ENCODE peak calls at places on chromosomes 12 and 14, in nine cellular contexts. One of them, this sample, is unnamed. For H3K4me1 and H3K9me3, the result is how much of the 10 kb centered on the place peaks cover.

GRCh38 chr14:68574906-68575305 is 218.0 kb downstream of the ZFP36L1 start:
- DNase-seq in pancreas: no peak
- DNase-seq in naive thymus-derived CD4-positive, alpha-beta T cell: no peak
- DNase-seq in aorta: no peak
- DNase-seq in fibroblast of lung: peak
- DNase-seq in astrocyte: peak
- DNase-seq in OCI-LY7: no peak
- DNase-seq in CD8-positive, alpha-beta memory T cell: no peak
- DNase-seq in Peyer's patch: no peak
- DNase-seq in this sample: no peak

GRCh38 chr14:101182476-101182875 is 279.0 kb upstream of the RTL1 start:
- DNase-seq in pancreas: peak
- DNase-seq in naive thymus-derived CD4-positive, alpha-beta T cell: no peak
- DNase-seq in aorta: no peak
- DNase-seq in fibroblast of lung: no peak
- DNase-seq in astrocyte: no peak
- DNase-seq in OCI-LY7: no peak
- DNase-seq in CD8-positive, alpha-beta memory T cell: no peak
- DNase-seq in Peyer's patch: no peak
- DNase-seq in this sample: no peak

GRCh38 chr14:96042218-96042930 is 3.2 kb downstream of the C14orf132 start:
- DNase-seq in pancreas: no peak
- DNase-seq in naive thymus-derived CD4-positive, alpha-beta T cell: no peak
- DNase-seq in aorta: no peak
- DNase-seq in fibroblast of lung: peak
- DNase-seq in astrocyte: peak
- DNase-seq in OCI-LY7: no peak
- DNase-seq in CD8-positive, alpha-beta memory T cell: no peak
- DNase-seq in Peyer's patch: no peak
- DNase-seq in this sample: no peak

GRCh38 chr12:49801141-49802063 is 26.8 kb downstream of the NCKAP5L start:
- DNase-seq in pancreas: no peak
- DNase-seq in naive thymus-derived CD4-positive, alpha-beta T cell: no peak
- DNase-seq in aorta: peak
- DNase-seq in fibroblast of lung: no peak
- DNase-seq in astrocyte: no peak
- DNase-seq in OCI-LY7: no peak
- DNase-seq in CD8-positive, alpha-beta memory T cell: no peak
- DNase-seq in Peyer's patch: no peak
- DNase-seq in this sample: no peak

GRCh38 chr14:74401504-74402241 is 24.3 kb downstream of the SYNDIG1L start:
- DNase-seq in pancreas: no peak
- DNase-seq in naive thymus-derived CD4-positive, alpha-beta T cell: peak
- DNase-seq in aorta: no peak
- DNase-seq in fibroblast of lung: no peak
- DNase-seq in astrocyte: no peak
- DNase-seq in OCI-LY7: peak
- DNase-seq in CD8-positive, alpha-beta memory T cell: peak
- DNase-seq in Peyer's patch: peak
- DNase-seq in this sample: no peak

GRCh38 chr14:65847065-65847847 is 434.7 kb downstream of the FUT8 start:
- DNase-seq in pancreas: peak
- DNase-seq in naive thymus-derived CD4-positive, alpha-beta T cell: peak
- DNase-seq in aorta: no peak
- DNase-seq in fibroblast of lung: no peak
- DNase-seq in astrocyte: no peak
- DNase-seq in OCI-LY7: peak
- DNase-seq in CD8-positive, alpha-beta memory T cell: peak
- DNase-seq in Peyer's patch: peak
- DNase-seq in this sample: no peak

GRCh38 chr14:31418440-31418839 is 1.9 kb downstream of the HEATR5A start:
- DNase-seq in pancreas: no peak
- DNase-seq in naive thymus-derived CD4-positive, alpha-beta T cell: no peak
- DNase-seq in aorta: no peak
- DNase-seq in fibroblast of lung: no peak
- DNase-seq in astrocyte: no peak
- DNase-seq in OCI-LY7: no peak
- DNase-seq in CD8-positive, alpha-beta memory T cell: no peak
- DNase-seq in Peyer's patch: no peak
- DNase-seq in this sample: no peak

GRCh38 chr14:89899917-89900680 is 54.4 kb downstream of the EFCAB11 start:
- DNase-seq in pancreas: no peak
- DNase-seq in naive thymus-derived CD4-positive, alpha-beta T cell: no peak
- DNase-seq in aorta: no peak
- DNase-seq in fibroblast of lung: no peak
- DNase-seq in astrocyte: no peak
- DNase-seq in OCI-LY7: peak
- DNase-seq in CD8-positive, alpha-beta memory T cell: no peak
- DNase-seq in Peyer's patch: no peak
- DNase-seq in this sample: peak

GRCh38 chr14:69808919-69809808 is 12.1 kb upstream of the SLC10A1 start:
- DNase-seq in pancreas: no peak
- DNase-seq in naive thymus-derived CD4-positive, alpha-beta T cell: no peak
- DNase-seq in aorta: no peak
- DNase-seq in fibroblast of lung: no peak
- DNase-seq in astrocyte: no peak
- DNase-seq in OCI-LY7: no peak
- DNase-seq in CD8-positive, alpha-beta memory T cell: no peak
- DNase-seq in Peyer's patch: no peak
- DNase-seq in this sample: no peak

GRCh38 chr14:100419856-100420255 is 96.7 kb downstream of the SLC25A47 start:
- DNase-seq in pancreas: no peak
- DNase-seq in naive thymus-derived CD4-positive, alpha-beta T cell: no peak
- DNase-seq in aorta: peak
- DNase-seq in fibroblast of lung: no peak
- DNase-seq in astrocyte: no peak
- DNase-seq in OCI-LY7: no peak
- DNase-seq in CD8-positive, alpha-beta memory T cell: no peak
- DNase-seq in Peyer's patch: peak
- DNase-seq in this sample: no peak

GRCh38 chr14:85172889-85173458 is 357.0 kb upstream of the FLRT2 start:
- DNase-seq in pancreas: no peak
- DNase-seq in naive thymus-derived CD4-positive, alpha-beta T cell: no peak
- DNase-seq in aorta: no peak
- DNase-seq in fibroblast of lung: no peak
- DNase-seq in astrocyte: no peak
- DNase-seq in OCI-LY7: no peak
- DNase-seq in CD8-positive, alpha-beta memory T cell: no peak
- DNase-seq in Peyer's patch: no peak
- DNase-seq in this sample: no peak

GRCh38 chr14:51293926-51294290 is 53.9 kb downstream of the TMX1 start:
- DNase-seq in pancreas: no peak
- DNase-seq in naive thymus-derived CD4-positive, alpha-beta T cell: no peak
- DNase-seq in aorta: no peak
- DNase-seq in fibroblast of lung: no peak
- DNase-seq in astrocyte: no peak
- DNase-seq in OCI-LY7: no peak
- DNase-seq in CD8-positive, alpha-beta memory T cell: no peak
- DNase-seq in Peyer's patch: no peak
- DNase-seq in this sample: no peak

GRCh38 chr12:70007687-70008086 is 182.7 kb downstream of the MYRFL start:
- DNase-seq in pancreas: no peak
- DNase-seq in naive thymus-derived CD4-positive, alpha-beta T cell: no peak
- DNase-seq in aorta: no peak
- DNase-seq in fibroblast of lung: peak
- DNase-seq in astrocyte: peak
- DNase-seq in OCI-LY7: no peak
- DNase-seq in CD8-positive, alpha-beta memory T cell: no peak
- DNase-seq in Peyer's patch: no peak
- DNase-seq in this sample: no peak

GRCh38 chr12:30269491-30269890 is 426.2 kb downstream of the IPO8 start:
- DNase-seq in pancreas: no peak
- DNase-seq in naive thymus-derived CD4-positive, alpha-beta T cell: no peak
- DNase-seq in aorta: no peak
- DNase-seq in fibroblast of lung: peak
- DNase-seq in astrocyte: no peak
- DNase-seq in OCI-LY7: no peak
- DNase-seq in CD8-positive, alpha-beta memory T cell: no peak
- DNase-seq in Peyer's patch: no peak
- DNase-seq in this sample: no peak

GRCh38 chr12:105316931-105317330 is 13.6 kb upstream of the C12orf75 start:
- DNase-seq in pancreas: no peak
- DNase-seq in naive thymus-derived CD4-positive, alpha-beta T cell: no peak
- DNase-seq in aorta: no peak
- DNase-seq in fibroblast of lung: no peak
- DNase-seq in astrocyte: no peak
- DNase-seq in OCI-LY7: no peak
- DNase-seq in CD8-positive, alpha-beta memory T cell: no peak
- DNase-seq in Peyer's patch: no peak
- DNase-seq in this sample: no peak

GRCh38 chr12:88413561-88414095 is 166.6 kb downstream of the KITLG start:
- DNase-seq in pancreas: no peak
- DNase-seq in naive thymus-derived CD4-positive, alpha-beta T cell: no peak
- DNase-seq in aorta: no peak
- DNase-seq in fibroblast of lung: no peak
- DNase-seq in astrocyte: no peak
- DNase-seq in OCI-LY7: no peak
- DNase-seq in CD8-positive, alpha-beta memory T cell: no peak
- DNase-seq in Peyer's patch: no peak
- DNase-seq in this sample: no peak

GRCh38 chr12:66695130-66695529 is 16.3 kb upstream of the GRIP1 start:
- DNase-seq in pancreas: peak
- DNase-seq in naive thymus-derived CD4-positive, alpha-beta T cell: no peak
- DNase-seq in aorta: no peak
- DNase-seq in fibroblast of lung: no peak
- DNase-seq in astrocyte: no peak
- DNase-seq in OCI-LY7: no peak
- DNase-seq in CD8-positive, alpha-beta memory T cell: no peak
- DNase-seq in Peyer's patch: no peak
- DNase-seq in this sample: no peak

GRCh38 chr12:28035483-28035882 is 63.0 kb upstream of the PTHLH start:
- DNase-seq in pancreas: no peak
- DNase-seq in naive thymus-derived CD4-positive, alpha-beta T cell: no peak
- DNase-seq in aorta: no peak
- DNase-seq in fibroblast of lung: peak
- DNase-seq in astrocyte: peak
- DNase-seq in OCI-LY7: no peak
- DNase-seq in CD8-positive, alpha-beta memory T cell: no peak
- DNase-seq in Peyer's patch: no peak
- DNase-seq in this sample: peak

GRCh38 chr12:3692616-3693365 is 60.1 kb downstream of the CRACR2A start:
- DNase-seq in pancreas: no peak
- DNase-seq in naive thymus-derived CD4-positive, alpha-beta T cell: no peak
- DNase-seq in aorta: no peak
- DNase-seq in fibroblast of lung: no peak
- DNase-seq in astrocyte: no peak
- DNase-seq in OCI-LY7: no peak
- DNase-seq in CD8-positive, alpha-beta memory T cell: no peak
- DNase-seq in Peyer's patch: no peak
- DNase-seq in this sample: peak

GRCh38 chr12:28057856-28058615 is 85.5 kb upstream of the PTHLH start:
- DNase-seq in pancreas: no peak
- DNase-seq in naive thymus-derived CD4-positive, alpha-beta T cell: no peak
- DNase-seq in aorta: no peak
- DNase-seq in fibroblast of lung: peak
- DNase-seq in astrocyte: peak
- DNase-seq in OCI-LY7: no peak
- DNase-seq in CD8-positive, alpha-beta memory T cell: no peak
- DNase-seq in Peyer's patch: no peak
- DNase-seq in this sample: peak

GRCh38 chr14:61132894-61133293 is 148.2 kb downstream of the TMEM30B start:
- DNase-seq in pancreas: no peak
- DNase-seq in naive thymus-derived CD4-positive, alpha-beta T cell: no peak
- DNase-seq in aorta: no peak
- DNase-seq in fibroblast of lung: no peak
- DNase-seq in astrocyte: no peak
- DNase-seq in OCI-LY7: no peak
- DNase-seq in CD8-positive, alpha-beta memory T cell: no peak
- DNase-seq in Peyer's patch: no peak
- DNase-seq in this sample: no peak
- H3K4me3 ChIP-seq in pancreas: no peak
- H3K4me3 ChIP-seq in naive thymus-derived CD4-positive, alpha-beta T cell: no peak
- H3K4me3 ChIP-seq in aorta: no peak
- H3K4me3 ChIP-seq in fibroblast of lung: no peak
- H3K4me3 ChIP-seq in astrocyte: no peak
- H3K4me3 ChIP-seq in OCI-LY7: no peak
- H3K4me3 ChIP-seq in CD8-positive, alpha-beta memory T cell: no peak
- H3K4me3 ChIP-seq in Peyer's patch: no peak
- H3K4me3 ChIP-seq in this sample: no peak

GRCh38 chr14:104091061-104091926 is 5.8 kb downstream of the ASPG start:
- DNase-seq in pancreas: no peak
- DNase-seq in naive thymus-derived CD4-positive, alpha-beta T cell: no peak
- DNase-seq in aorta: peak
- DNase-seq in fibroblast of lung: no peak
- DNase-seq in astrocyte: no peak
- DNase-seq in OCI-LY7: no peak
- DNase-seq in CD8-positive, alpha-beta memory T cell: no peak
- DNase-seq in Peyer's patch: no peak
- DNase-seq in this sample: no peak
- H3K4me1 ChIP-seq in pancreas: under half
- H3K4me1 ChIP-seq in naive thymus-derived CD4-positive, alpha-beta T cell: under half
- H3K4me1 ChIP-seq in aorta: under half
- H3K4me1 ChIP-seq in fibroblast of lung: under half
- H3K4me1 ChIP-seq in astrocyte: under half
- H3K4me1 ChIP-seq in OCI-LY7: under half
- H3K4me1 ChIP-seq in CD8-positive, alpha-beta memory T cell: under half
- H3K4me1 ChIP-seq in Peyer's patch: under half
- H3K4me1 ChIP-seq in this sample: under half

DNA sequence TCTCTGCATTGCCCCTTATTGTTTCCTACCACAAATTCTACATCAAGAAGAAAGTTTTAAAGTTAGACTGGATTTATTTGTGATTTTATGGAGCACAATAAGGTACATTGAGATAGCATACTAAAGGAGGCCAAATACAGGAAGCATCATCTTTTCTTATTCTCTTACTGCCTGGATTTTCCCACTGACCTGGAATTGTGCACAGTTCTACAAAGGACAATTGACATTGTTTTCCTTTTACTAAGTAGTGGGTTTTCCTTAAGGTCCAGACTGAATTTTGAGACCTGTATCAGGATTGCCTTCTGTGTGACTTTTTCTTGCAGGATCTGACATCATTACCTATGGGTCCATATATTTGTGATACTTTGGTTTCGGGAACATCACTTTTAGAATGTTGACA is 18.8 kb upstream of the ZNF140 start:
- DNase-seq in pancreas: no peak
- DNase-seq in naive thymus-derived CD4-positive, alpha-beta T cell: no peak
- DNase-seq in aorta: no peak
- DNase-seq in fibroblast of lung: no peak
- DNase-seq in astrocyte: no peak
- DNase-seq in OCI-LY7: no peak
- DNase-seq in CD8-positive, alpha-beta memory T cell: no peak
- DNase-seq in Peyer's patch: no peak
- DNase-seq in this sample: no peak
- H3K9me3 ChIP-seq in pancreas: under half
- H3K9me3 ChIP-seq in naive thymus-derived CD4-positive, alpha-beta T cell: half or more
- H3K9me3 ChIP-seq in aorta: under half
- H3K9me3 ChIP-seq in fibroblast of lung: under half
- H3K9me3 ChIP-seq in astrocyte: half or more
- H3K9me3 ChIP-seq in OCI-LY7: half or more
- H3K9me3 ChIP-seq in CD8-positive, alpha-beta memory T cell: half or more
- H3K9me3 ChIP-seq in Peyer's patch: half or more
- H3K9me3 ChIP-seq in this sample: under half

GRCh38 chr14:63773504-63773903 is 45.6 kb upstream of the SGPP1 start:
- DNase-seq in pancreas: no peak
- DNase-seq in naive thymus-derived CD4-positive, alpha-beta T cell: no peak
- DNase-seq in aorta: no peak
- DNase-seq in fibroblast of lung: no peak
- DNase-seq in astrocyte: no peak
- DNase-seq in OCI-LY7: no peak
- DNase-seq in CD8-positive, alpha-beta memory T cell: no peak
- DNase-seq in Peyer's patch: no peak
- DNase-seq in this sample: no peak
- H3K4me3 ChIP-seq in pancreas: no peak
- H3K4me3 ChIP-seq in naive thymus-derived CD4-positive, alpha-beta T cell: no peak
- H3K4me3 ChIP-seq in aorta: no peak
- H3K4me3 ChIP-seq in fibroblast of lung: no peak
- H3K4me3 ChIP-seq in astrocyte: no peak
- H3K4me3 ChIP-seq in OCI-LY7: no peak
- H3K4me3 ChIP-seq in CD8-positive, alpha-beta memory T cell: no peak
- H3K4me3 ChIP-seq in Peyer's patch: no peak
- H3K4me3 ChIP-seq in this sample: no peak

This sample was measured in SJSA1.